ENCODE peak calls at places on chromosomes 16 and 17, in seven cellular contexts. R is AG10803; Q is astrocyte; O is sigmoid colon; V is brain microvascular endothelial cell; J is endodermal cell; G is CD8-positive, alpha-beta T cell. E is an unnamed sample.

GRCh38 chr17:45581860-45582259 is 91.3 kb upstream of the PLEKHM1 start:
- DNase-seq in V (no peak), J (no peak), O (no peak), Q (no peak), G (no peak), R (no peak), E (no peak)

GRCh38 chr17:73262676-73263642 is 1.3 kb upstream of the CPSF4L start:
- DNase-seq in R (peak; percentile 25), V (no peak), J (no peak), Q (no peak), G (no peak), O (peak; percentile 54), E (no peak)

GRCh38 chr17:58969156-58969555 is 137.5 kb downstream of the TRIM37 start:
- DNase-seq in Q (peak; percentile 14), V (no peak), J (no peak), R (no peak), G (no peak), O (no peak), E (no peak)

GRCh38 chr17:18190629-18191028 is 7.0 kb downstream of the ALKBH5 start:
- DNase-seq in J (no peak), Q (no peak), O (no peak), V (no peak), G (no peak), R (no peak), E (no peak)

GRCh38 chr16:22366889-22367288 is 7.5 kb downstream of the CDR2 start:
- DNase-seq in J (no peak), Q (no peak), O (no peak), R (no peak), V (no peak), G (no peak), E (no peak)

GRCh38 chr17:81134064-81134781 is 31.1 kb upstream of the PVALEF start:
- DNase-seq in V (no peak), R (no peak), Q (no peak), G (no peak), O (no peak), J (no peak), E (no peak)

GRCh38 chr17:75697651-75698291 is 23.5 kb upstream of the ITGB4 start:
- DNase-seq in O (no peak), Q (no peak), J (no peak), R (no peak), V (no peak), G (no peak), E (no peak)

GRCh38 chr17:59366040-59366757 is 34.7 kb downstream of the YPEL2 start:
- DNase-seq in O (no peak), R (no peak), J (peak; percentile 97), V (no peak), G (no peak), Q (peak; percentile 49), E (no peak)

GRCh38 chr17:82020874-82021727 is 1.6 kb downstream of the CENPX start:
- DNase-seq in J (peak; percentile 85), V (peak; percentile 59), G (peak; percentile 61), R (peak; percentile 77), O (peak; percentile 89), Q (peak; percentile 43), E (peak; percentile 90)

GRCh38 chr16:83100679-83101078 is 473.9 kb downstream of the CDH13 start:
- DNase-seq in G (no peak), J (no peak), Q (no peak), V (no peak), O (no peak), R (no peak), E (no peak)

GRCh38 chr17:17739388-17740066 is 58.3 kb downstream of the RAI1 start:
- DNase-seq in J (no peak), Q (peak; percentile 52), O (peak; percentile 88), V (no peak), R (peak; percentile 71), G (no peak), E (no peak)

GRCh38 chr17:59513934-59514841 is 51.2 kb upstream of the DHX40 start:
- DNase-seq in O (peak; percentile 90), V (peak; percentile 46), G (no peak), J (no peak), R (peak; percentile 66), Q (peak; percentile 73), E (peak; percentile 90)

GRCh38 chr17:4317648-4318047 is 48.8 kb downstream of the UBE2G1 start:
- DNase-seq in G (no peak), J (no peak), R (no peak), Q (no peak), O (no peak), V (no peak), E (no peak)

GRCh38 chr17:4316648-4317047 is 49.8 kb downstream of the UBE2G1 start:
- DNase-seq in Q (no peak), V (no peak), O (no peak), R (no peak), J (no peak), G (no peak), E (no peak)

GRCh38 chr17:4318596-4318995 is 47.9 kb downstream of the UBE2G1 start:
- DNase-seq in O (no peak), G (no peak), Q (no peak), V (no peak), J (no peak), R (no peak), E (no peak)

GRCh38 chr17:4319221-4319620 is 47.3 kb downstream of the UBE2G1 start:
- DNase-seq in V (no peak), R (no peak), J (no peak), G (no peak), Q (no peak), O (no peak), E (no peak)

DNA sequence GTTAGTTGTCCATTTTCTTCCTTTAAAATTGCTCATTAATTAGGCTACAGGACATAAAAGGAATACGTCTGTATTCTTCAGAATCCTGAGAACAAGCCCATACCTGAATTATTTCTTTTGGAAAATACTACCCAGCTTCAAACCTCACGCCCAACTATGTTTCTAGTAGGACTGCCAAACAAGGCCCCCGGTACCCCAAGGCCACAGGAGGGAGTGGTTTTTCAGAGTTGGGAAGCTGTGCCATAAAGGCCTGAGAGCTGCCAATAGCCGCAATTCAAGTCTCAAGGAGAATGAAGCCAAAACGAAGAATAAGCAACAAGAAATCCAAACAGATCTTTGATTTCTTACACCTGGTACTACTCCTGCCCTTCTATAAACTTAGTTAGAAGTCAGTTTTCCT is 48.3 kb downstream of the UBE2G1 start:
- DNase-seq in G (no peak), O (no peak), R (no peak), J (no peak), Q (no peak), V (no peak), E (no peak)
- H3K4me3 ChIP-seq in G (no peak overlapping the region), O (no peak overlapping the region), R (no peak overlapping the region), J (no peak overlapping the region), Q (no peak overlapping the region), V (no peak overlapping the region), E (no peak overlapping the region)

GRCh38 chr17:32822996-32823395 is 53.9 kb downstream of the MYO1D start:
- DNase-seq in R (no peak), G (no peak), V (peak; percentile 22), Q (no peak), J (no peak), O (no peak), E (no peak)
- H3K4me3 ChIP-seq in R (no peak overlapping the region), G (no peak overlapping the region), V (peak overlapping the region; percentile 37), Q (no peak overlapping the region), J (no peak overlapping the region), O (peak overlapping the region; percentile 35), E (peak overlapping the region; percentile 39)

DNA sequence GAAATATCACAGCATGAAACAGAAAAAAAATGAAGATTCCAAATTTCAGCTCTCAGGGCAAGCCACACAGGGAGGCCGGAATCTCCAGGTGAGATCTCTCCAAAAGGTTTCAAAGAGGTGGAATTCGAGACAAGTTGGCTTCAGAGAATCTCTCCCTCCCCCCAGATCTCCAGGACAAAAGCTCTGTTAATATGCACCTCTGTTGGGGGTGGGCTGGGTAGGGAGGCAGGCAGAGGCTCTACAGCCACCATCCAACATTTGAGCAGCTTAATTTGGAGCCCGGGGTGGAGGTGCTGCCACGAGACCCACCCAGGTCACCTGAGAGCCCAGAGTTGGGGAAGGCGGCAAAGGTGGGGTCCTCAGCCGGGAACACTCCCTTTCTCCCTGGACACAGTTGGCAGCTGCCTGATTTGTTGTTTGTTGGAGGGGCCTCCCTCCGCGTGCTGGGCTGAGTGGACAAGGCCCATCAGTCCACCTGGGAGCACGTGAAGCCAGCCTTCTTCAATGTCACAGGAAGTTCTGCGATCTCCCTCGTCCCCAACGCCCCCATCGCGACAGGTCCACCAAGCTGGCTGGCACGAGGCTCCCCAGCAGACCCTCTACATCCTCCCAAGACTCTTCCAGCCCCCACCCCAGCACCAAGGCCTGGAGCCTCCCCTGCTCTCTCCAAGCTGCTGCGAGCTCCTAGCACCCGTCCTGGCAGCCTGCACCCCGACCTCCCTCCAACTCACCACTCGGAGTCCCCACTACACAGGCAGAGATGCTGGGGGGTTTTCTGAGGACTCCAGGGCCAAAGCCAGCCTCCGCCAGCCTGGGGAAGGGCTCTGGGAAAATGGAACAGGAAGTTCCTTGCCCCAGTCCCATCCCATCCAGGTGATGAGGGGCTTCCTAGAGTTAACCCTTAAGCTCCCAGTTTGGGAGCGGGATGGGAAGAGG is at the start of gene ZSCAN10:
- DNase-seq in R (no peak), O (no peak), V (no peak), Q (no peak), J (peak; percentile 90), G (no peak), E (no peak)
- H3K4me3 ChIP-seq in R (peak within 1 kb of the TSS; percentile 30), O (peak within 1 kb of the TSS; percentile 25), V (no peak within 1 kb of the TSS), Q (no peak within 1 kb of the TSS), J (peak within 1 kb of the TSS; percentile 91), G (peak within 1 kb of the TSS; percentile 9), E (peak within 1 kb of the TSS; percentile 35)

GRCh38 chr16:10388987-10389386 is 3.1 kb downstream of the ATF7IP2 start:
- DNase-seq in J (no peak), V (no peak), G (no peak), O (no peak), R (no peak), Q (no peak), E (no peak)

GRCh38 chr16:10385725-10386516 is at the start of gene ATF7IP2:
- DNase-seq in V (peak; percentile 93), O (peak; percentile 88), Q (peak; percentile 91), G (peak; percentile 92), R (peak; percentile 71), J (peak; percentile 99), E (peak; percentile 95)

GRCh38 chr16:10383626-10384025 is 2.2 kb upstream of the ATF7IP2 start:
- DNase-seq in Q (peak; percentile 50), R (no peak), V (no peak), G (no peak), O (no peak), J (no peak), E (no peak)

GRCh38 chr16:10387378-10387681 is 1.5 kb downstream of the ATF7IP2 start:
- DNase-seq in G (no peak), V (no peak), O (no peak), J (no peak), R (no peak), Q (no peak), E (no peak)

DNA sequence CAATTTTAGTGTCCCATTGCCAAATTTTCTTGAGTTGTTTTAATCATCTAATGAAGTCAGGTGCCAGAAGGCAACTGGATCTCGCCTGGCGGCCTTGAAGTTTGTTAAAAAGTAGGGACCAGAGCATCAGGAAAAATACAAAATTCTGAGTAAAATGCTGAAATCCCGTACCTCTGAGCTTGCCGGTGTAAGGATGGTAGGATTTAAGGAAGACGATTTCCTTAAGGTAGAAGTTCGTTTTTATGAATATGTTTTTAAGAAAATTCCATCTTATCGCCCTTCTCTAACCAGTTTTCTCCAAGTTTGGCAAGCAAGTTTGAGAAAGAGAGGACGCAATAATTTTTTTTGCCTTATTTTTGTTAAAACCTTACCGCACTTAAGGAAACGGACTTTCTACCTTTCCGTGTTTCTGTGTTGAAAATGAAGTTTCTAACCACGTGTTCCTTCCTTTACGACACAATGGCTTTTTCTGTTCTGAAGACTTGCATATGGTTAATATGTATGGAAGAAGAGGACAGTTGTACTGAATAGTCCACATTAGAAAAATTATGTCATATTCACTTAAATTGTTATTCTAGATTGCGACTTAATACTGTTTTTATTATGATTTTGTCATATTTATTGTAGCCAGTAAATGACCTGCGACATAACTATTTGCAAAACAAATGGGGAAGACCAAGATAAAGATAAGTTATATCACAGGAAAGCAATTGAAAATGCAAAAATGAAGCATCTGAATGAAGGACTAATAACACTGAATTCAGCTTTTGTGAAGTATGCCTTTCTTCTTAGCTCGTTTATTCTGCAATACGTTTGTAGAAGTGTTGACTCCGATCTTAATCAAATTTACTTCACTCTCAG is 886 bp downstream of the ATF7IP2 start:
- DNase-seq in R (no peak), O (no peak), J (no peak), Q (peak; percentile 4), V (no peak), G (no peak), E (no peak)
- H3K4me3 ChIP-seq in R (peak overlapping the region; percentile 58), O (peak overlapping the region; percentile 67), J (peak overlapping the region; percentile 97), Q (peak overlapping the region; percentile 81), V (peak overlapping the region; percentile 79), G (peak overlapping the region; percentile 90), E (peak overlapping the region; percentile 64)

E was measured in upper lobe of right lung.